ENCODE peak calls at places on chromosome 19, in eight cellular contexts. Y is tibial nerve, R is stomach, K is IMR-90, M is K562, F is H54, I is A549, B is body of pancreas. D is an unnamed sample.
A peak's percentile ranks its signal among the peaks of the same experiment; 100 is the strongest.

GRCh38 chr19:1884719-1885334 is 469 bp downstream of the ABHD17A start:
- DNase-seq in Y (no peak), R (no peak), K (no peak), M (no peak), F (no peak), I (no peak), B (no peak), D (no peak)

GRCh38 chr19:49857061-49857833 is 6.3 kb downstream of the PTOV1 start:
- DNase-seq in Y (no peak), R (no peak), K (no peak), M (no peak), F (no peak), I (no peak), B (no peak), D (no peak)

GRCh38 chr19:18636183-18636968 is 452 bp upstream of the KLHL26 start:
- DNase-seq in Y (peak; percentile 98), R (peak; percentile 99), K (peak; percentile 93), M (peak; percentile 98), F (peak; percentile 91), I (peak; percentile 80), B (peak; percentile 99), D (peak; percentile 99)

GRCh38 chr19:48094843-48095203 is 15.8 kb downstream of the PLA2G4C start:
- DNase-seq in Y (no peak), R (no peak), K (no peak), M (no peak), F (no peak), I (no peak), B (no peak), D (no peak)

GRCh38 chr19:6767081-6767356 is 216 bp downstream of the SH2D3A start:
- DNase-seq in Y (no peak), R (no peak), K (no peak), M (no peak), F (no peak), I (no peak), B (no peak), D (no peak)

GRCh38 chr19:40244596-40244995 is 18.1 kb upstream of the CCNP start:
- DNase-seq in Y (no peak), R (no peak), K (no peak), M (no peak), F (no peak), I (no peak), B (no peak), D (no peak)

GRCh38 chr19:56504581-56504980 is 3.1 kb upstream of the ZNF471 start:
- DNase-seq in Y (no peak), R (no peak), K (peak; percentile 68), M (no peak), F (peak; percentile 29), I (no peak), B (no peak), D (no peak)

GRCh38 chr19:45474191-45474940 is 6.6 kb downstream of the FOSB start:
- DNase-seq in Y (no peak), R (no peak), K (peak; percentile 25), M (no peak), F (no peak), I (no peak), B (no peak), D (no peak)

DNA sequence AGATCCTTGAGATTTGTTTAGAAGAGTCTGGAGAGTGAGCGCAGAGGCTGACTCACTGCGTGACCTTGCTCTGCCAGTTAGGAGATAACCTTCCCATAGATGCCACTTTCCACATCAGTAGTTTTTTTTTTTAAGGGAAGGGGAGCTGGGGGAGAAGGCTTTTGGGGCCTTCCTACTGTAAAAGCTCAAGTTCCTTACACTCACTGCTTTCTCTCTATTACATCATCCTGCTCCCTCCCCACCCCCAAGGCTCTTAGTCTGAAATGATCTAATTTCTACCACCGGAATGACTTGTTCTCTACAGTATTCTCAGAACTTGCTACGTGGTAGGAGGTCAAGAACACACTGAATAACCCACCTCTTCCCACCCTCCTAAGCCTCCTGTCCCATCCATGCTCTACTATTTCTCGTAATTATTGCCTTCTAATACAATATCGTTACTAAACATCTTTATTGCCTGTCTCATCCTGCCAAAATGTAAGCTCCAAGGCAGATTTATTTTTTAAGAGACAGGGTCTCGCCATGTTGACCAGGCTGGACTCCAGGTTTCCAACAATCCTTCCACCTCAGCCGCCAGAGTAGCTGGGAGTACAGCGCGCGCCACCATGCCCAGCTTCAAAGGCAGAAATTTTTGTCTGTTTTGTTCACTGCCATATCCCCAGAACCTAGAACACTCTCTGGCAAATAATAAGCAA is 1.2 kb downstream of the LONP1 start:
- DNase-seq in Y (no peak), R (no peak), K (peak; percentile 91), M (peak; percentile 41), F (no peak), I (no peak), B (no peak), D (no peak)
- TF ChIP-seq POLR2A in Y (no peak), R (no peak), K (peak; percentile 96), M (peak; percentile 89), F (no peak), I (no peak), B (peak; percentile 39), D (no peak)

GRCh38 chr19:12052571-12053169 is at the start of gene ZNF878:
- DNase-seq in Y (peak; percentile 73), R (peak; percentile 95), K (peak; percentile 85), M (peak; percentile 79), F (peak; percentile 88), I (no peak), B (peak; percentile 98), D (peak; percentile 93)
- TF ChIP-seq POLR2A in Y (peak; percentile 88), R (no peak), K (peak; percentile 91), M (peak; percentile 85), F (peak; percentile 96), I (no peak), B (peak; percentile 97), D (peak; percentile 76)

GRCh38 chr19:46716672-46717033 is 261 bp downstream of the PRKD2 start:
- DNase-seq in Y (no peak), R (no peak), K (no peak), M (peak; percentile 45), F (no peak), I (peak; percentile 47), B (no peak), D (no peak)

GRCh38 chr19:46718157-46718933 is 1.4 kb upstream of the PRKD2 start:
- DNase-seq in Y (no peak), R (peak; percentile 45), K (no peak), M (no peak), F (no peak), I (peak; percentile 62), B (peak; percentile 63), D (peak; percentile 76)

GRCh38 chr19:46717716-46718143 is 816 bp upstream of the PRKD2 start:
- DNase-seq in Y (no peak), R (no peak), K (no peak), M (no peak), F (no peak), I (no peak), B (no peak), D (no peak)

GRCh38 chr19:46716013-46716671 is 772 bp downstream of the PRKD2 start:
- DNase-seq in Y (no peak), R (peak; percentile 39), K (no peak), M (peak; percentile 56), F (no peak), I (peak; percentile 63), B (peak; percentile 52), D (peak; percentile 44)

DNA sequence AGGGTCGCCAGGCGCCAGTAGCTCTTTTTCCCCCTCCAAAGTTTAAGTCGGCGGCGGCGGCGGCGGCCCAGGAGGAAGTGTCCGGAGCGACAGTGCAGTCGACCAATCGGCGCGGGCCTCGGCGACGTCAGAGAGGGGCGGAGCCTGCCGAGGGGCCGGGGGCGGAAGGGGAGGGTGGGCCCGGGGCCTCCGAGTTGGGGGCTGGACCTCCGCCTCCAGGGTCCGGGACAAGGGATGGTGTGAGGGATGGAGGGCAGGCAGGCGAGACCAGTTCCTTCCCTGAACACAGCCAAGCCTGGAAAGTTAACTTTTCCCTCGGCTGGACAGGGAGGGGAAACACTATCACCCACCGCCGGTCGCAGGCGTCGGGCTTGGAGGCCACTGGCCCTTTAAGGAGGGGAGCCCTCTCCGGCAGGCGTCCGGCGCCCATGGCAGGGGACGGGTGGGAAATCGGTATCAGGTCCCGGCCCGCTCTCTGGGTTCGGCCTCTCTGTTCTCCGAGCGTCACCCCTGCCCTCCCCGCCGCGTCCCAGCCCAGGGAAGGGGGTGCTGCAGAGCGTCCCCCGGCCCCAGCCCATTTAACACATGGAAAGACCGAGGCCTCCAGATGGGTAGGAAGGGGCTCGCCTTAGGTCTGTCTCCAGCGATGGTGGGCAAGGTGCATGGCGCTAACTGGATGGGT is at the start of gene PRKD2:
- DNase-seq in Y (peak; percentile 83), R (peak; percentile 93), K (peak; percentile 68), M (peak; percentile 96), F (peak; percentile 62), I (peak; percentile 90), B (peak; percentile 90), D (peak; percentile 94)
- TF ChIP-seq POLR2A in Y (peak; percentile 53), R (no peak), K (no peak), M (no peak), F (no peak), I (peak; percentile 50), B (peak; percentile 44), D (peak; percentile 48)

GRCh38 chr19:35882074-35882832 is 13.9 kb downstream of the APLP1 start:
- DNase-seq in Y (no peak), R (no peak), K (peak; percentile 81), M (peak; percentile 45), F (peak; percentile 70), I (peak; percentile 91), B (peak; percentile 51), D (no peak)

GRCh38 chr19:35885909-35886308 is 14.4 kb downstream of the NFKBID start:
- DNase-seq in Y (no peak), R (no peak), K (no peak), M (no peak), F (no peak), I (no peak), B (no peak), D (no peak)

GRCh38 chr19:35887197-35887596 is 13.1 kb downstream of the NFKBID start:
- DNase-seq in Y (no peak), R (no peak), K (no peak), M (no peak), F (no peak), I (no peak), B (no peak), D (no peak)

GRCh38 chr19:35883920-35884319 is 15.5 kb downstream of the APLP1 start:
- DNase-seq in Y (no peak), R (no peak), K (no peak), M (no peak), F (no peak), I (no peak), B (no peak), D (no peak)

GRCh38 chr19:35885225-35885624 is 15.1 kb downstream of the NFKBID start:
- DNase-seq in Y (no peak), R (no peak), K (no peak), M (no peak), F (no peak), I (no peak), B (no peak), D (no peak)
- TF ChIP-seq POLR2A in Y (no peak), R (no peak), K (no peak), M (no peak), F (no peak), I (no peak), B (no peak), D (no peak)